ENCODE peak calls at places on chromosomes 3 and 15, in eight cellular contexts. P is endodermal cell, D is HAP-1, X is MG63, I is psoas muscle, S is thoracic aorta, C is brain microvascular endothelial cell, B is GM23248. Y is an unnamed sample.
A peak's percentile ranks its signal among the peaks of the same experiment; 100 is the strongest.

GRCh38 chr15:83871808-83872559 is 218.1 kb downstream of the ADAMTSL3 start:
- DNase-seq in P (no peak), D (no peak), X (peak; percentile 64), I (no peak), S (no peak), C (peak; percentile 63), B (peak; percentile 90), Y (no peak)

GRCh38 chr3:30989266-30989799 is 94.9 kb upstream of the GADL1 start:
- DNase-seq in P (no peak), D (peak; percentile 22), X (no peak), I (no peak), S (no peak), C (no peak), B (no peak), Y (no peak)

GRCh38 chr3:129608087-129608935 is 1.8 kb upstream of the PLXND1 start:
- DNase-seq in P (peak; percentile 85), D (no peak), X (peak; percentile 44), I (no peak), S (no peak), C (peak; percentile 60), B (peak; percentile 48), Y (no peak)

GRCh38 chr3:89955141-89955540 is 847.7 kb downstream of the EPHA3 start:
- DNase-seq in P (peak; percentile 47), D (no peak), X (peak; percentile 1), I (no peak), S (no peak), C (no peak), B (no peak), Y (no peak)

GRCh38 chr3:47010050-47010712 is 30.7 kb downstream of the NBEAL2 start:
- DNase-seq in P (peak; percentile 65), D (no peak), X (no peak), I (no peak), S (no peak), C (no peak), B (no peak), Y (peak; percentile 64)

GRCh38 chr3:132222868-132223538 is 94.2 kb upstream of the ACP3 start:
- DNase-seq in P (no peak), D (peak; percentile 10), X (peak; percentile 8), I (no peak), S (no peak), C (no peak), B (no peak), Y (no peak)

GRCh38 chr15:75452364-75452967 is 976 bp upstream of the SIN3A start:
- DNase-seq in P (peak; percentile 88), D (peak; percentile 94), X (peak; percentile 84), I (peak; percentile 91), S (peak; percentile 64), C (peak; percentile 68), B (peak; percentile 95), Y (peak; percentile 93)

GRCh38 chr15:44035781-44036699 is 159.0 kb downstream of the FRMD5 start:
- DNase-seq in P (no peak), D (no peak), X (no peak), I (no peak), S (no peak), C (no peak), B (peak; percentile 42), Y (no peak)

GRCh38 chr3:107268461-107268860 is 108.8 kb upstream of the CCDC54 start:
- DNase-seq in P (no peak), D (no peak), X (no peak), I (no peak), S (no peak), C (no peak), B (no peak), Y (no peak)

GRCh38 chr3:122008166-122008565 is 13.9 kb downstream of the ILDR1 start:
- DNase-seq in P (peak; percentile 81), D (no peak), X (no peak), I (no peak), S (no peak), C (no peak), B (no peak), Y (no peak)

GRCh38 chr15:26873846-26874245 is 7.0 kb downstream of the GABRA5 start:
- DNase-seq in P (no peak), D (no peak), X (peak; percentile 49), I (no peak), S (no peak), C (no peak), B (peak; percentile 64), Y (no peak)

GRCh38 chr3:64214002-64214696 is 11.1 kb downstream of the PRICKLE2 start:
- DNase-seq in P (no peak), D (no peak), X (peak; percentile 64), I (peak; percentile 77), S (no peak), C (peak; percentile 51), B (peak; percentile 73), Y (peak; percentile 80)

GRCh38 chr15:68464451-68465090 is 32.6 kb upstream of the ITGA11 start:
- DNase-seq in P (no peak), D (no peak), X (peak; percentile 72), I (peak; percentile 66), S (no peak), C (peak; percentile 90), B (peak; percentile 85), Y (no peak)

GRCh38 chr3:197019535-197019934 is 10.1 kb downstream of the MELTF start:
- DNase-seq in P (no peak), D (peak; percentile 4), X (no peak), I (no peak), S (no peak), C (no peak), B (no peak), Y (no peak)

DNA sequence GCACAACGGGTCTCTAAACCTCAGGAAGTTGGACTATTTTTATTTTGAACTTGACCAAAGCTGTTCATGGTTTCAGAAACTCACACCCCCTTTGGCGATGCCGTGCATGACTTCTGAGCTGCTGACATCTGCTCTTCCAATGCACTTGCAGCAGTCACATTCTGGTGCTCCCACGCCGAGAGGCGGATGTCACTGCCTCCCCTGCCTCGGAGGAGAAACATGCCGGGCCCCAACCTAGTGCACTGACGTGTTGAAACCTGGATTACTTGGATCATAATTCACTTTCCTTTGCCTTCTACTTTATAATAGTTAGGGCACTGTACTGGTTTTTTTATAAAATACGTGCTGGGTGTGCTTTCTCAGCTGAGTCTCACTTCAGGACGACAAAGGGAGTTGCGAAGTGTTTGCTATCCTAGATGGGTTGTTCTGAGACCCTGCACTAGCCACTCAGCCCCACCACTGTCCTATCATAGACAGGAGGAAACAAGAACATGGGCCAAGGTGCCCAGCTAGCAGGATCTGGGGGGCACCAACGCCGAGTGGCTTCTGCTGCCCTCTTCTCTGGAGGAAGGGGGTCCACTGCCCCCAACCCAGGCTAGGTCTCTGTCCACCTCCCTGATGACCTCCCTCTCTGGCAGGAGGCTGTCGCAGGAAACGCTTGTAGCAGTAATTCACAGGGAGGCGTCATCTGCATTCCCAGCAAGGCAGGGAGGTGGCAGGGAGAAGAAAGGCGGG is 158.7 kb upstream of the IQSEC1 start:
- DNase-seq in P (no peak), D (no peak), X (no peak), I (no peak), S (no peak), C (no peak), B (no peak), Y (no peak)
- H3K27me3 ChIP-seq in P (no peaks in the 10 kb centered on the region), D (no peaks in the 10 kb centered on the region), X (no peaks in the 10 kb centered on the region), I (no peaks in the 10 kb centered on the region), S (no peaks in the 10 kb centered on the region), C (peaks cover 4% of the 10 kb centered on the region), B (peaks cover 21% of the 10 kb centered on the region), Y (peaks cover 9% of the 10 kb centered on the region)

GRCh38 chr3:186362409-186362757 is 349 bp upstream of the DGKG start:
- DNase-seq in P (no peak), D (no peak), X (no peak), I (no peak), S (no peak), C (no peak), B (no peak), Y (no peak)
- H3K27me3 ChIP-seq in P (peaks cover 80% of the 10 kb centered on the region), D (peaks cover 57% of the 10 kb centered on the region), X (peaks cover 24% of the 10 kb centered on the region), I (no peaks in the 10 kb centered on the region), S (no peaks in the 10 kb centered on the region), C (peaks cover 20% of the 10 kb centered on the region), B (peaks cover 86% of the 10 kb centered on the region), Y (peaks cover 45% of the 10 kb centered on the region)

GRCh38 chr3:124078978-124079911 is 87.3 kb upstream of the ROPN1 start:
- DNase-seq in P (peak; percentile 55), D (peak; percentile 37), X (no peak), I (no peak), S (no peak), C (peak; percentile 14), B (peak; percentile 64), Y (no peak)

GRCh38 chr3:124084398-124084881 is 92.5 kb upstream of the ROPN1 start:
- DNase-seq in P (no peak), D (no peak), X (no peak), I (no peak), S (no peak), C (no peak), B (peak; percentile 20), Y (no peak)

GRCh38 chr3:124079912-124080276 is 88.0 kb upstream of the ROPN1 start:
- DNase-seq in P (no peak), D (no peak), X (no peak), I (no peak), S (no peak), C (no peak), B (no peak), Y (no peak)

GRCh38 chr3:124083990-124084389 is 92.1 kb upstream of the ROPN1 start:
- DNase-seq in P (no peak), D (no peak), X (no peak), I (no peak), S (no peak), C (no peak), B (no peak), Y (no peak)

DNA sequence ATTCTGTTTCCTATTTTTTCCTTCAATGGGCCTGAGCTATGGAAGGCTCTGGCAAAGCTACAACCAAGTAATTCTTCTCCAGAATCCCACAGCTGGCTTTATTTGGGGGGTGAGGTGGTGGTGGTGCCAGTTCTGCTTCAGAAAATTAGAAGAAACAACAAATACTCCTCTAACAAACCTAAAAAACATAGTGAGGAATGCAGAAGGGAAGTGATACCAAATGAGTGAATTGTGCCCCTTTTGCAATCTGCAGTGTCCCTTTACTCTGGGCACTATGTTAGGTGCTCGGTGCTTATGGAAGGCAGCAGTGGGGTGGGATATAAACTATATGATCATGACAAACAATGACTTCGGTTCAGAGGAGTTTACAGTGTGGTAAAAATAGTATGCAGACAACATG is 90.4 kb upstream of the ROPN1 start:
- DNase-seq in P (no peak), D (no peak), X (no peak), I (no peak), S (no peak), C (no peak), B (no peak), Y (no peak)
- H3K27me3 ChIP-seq in P (no peaks in the 10 kb centered on the region), D (peaks cover 6% of the 10 kb centered on the region), X (peaks cover 21% of the 10 kb centered on the region), I (no peaks in the 10 kb centered on the region), S (no peaks in the 10 kb centered on the region), C (no peaks in the 10 kb centered on the region), B (no peaks in the 10 kb centered on the region), Y (no peaks in the 10 kb centered on the region)

DNA sequence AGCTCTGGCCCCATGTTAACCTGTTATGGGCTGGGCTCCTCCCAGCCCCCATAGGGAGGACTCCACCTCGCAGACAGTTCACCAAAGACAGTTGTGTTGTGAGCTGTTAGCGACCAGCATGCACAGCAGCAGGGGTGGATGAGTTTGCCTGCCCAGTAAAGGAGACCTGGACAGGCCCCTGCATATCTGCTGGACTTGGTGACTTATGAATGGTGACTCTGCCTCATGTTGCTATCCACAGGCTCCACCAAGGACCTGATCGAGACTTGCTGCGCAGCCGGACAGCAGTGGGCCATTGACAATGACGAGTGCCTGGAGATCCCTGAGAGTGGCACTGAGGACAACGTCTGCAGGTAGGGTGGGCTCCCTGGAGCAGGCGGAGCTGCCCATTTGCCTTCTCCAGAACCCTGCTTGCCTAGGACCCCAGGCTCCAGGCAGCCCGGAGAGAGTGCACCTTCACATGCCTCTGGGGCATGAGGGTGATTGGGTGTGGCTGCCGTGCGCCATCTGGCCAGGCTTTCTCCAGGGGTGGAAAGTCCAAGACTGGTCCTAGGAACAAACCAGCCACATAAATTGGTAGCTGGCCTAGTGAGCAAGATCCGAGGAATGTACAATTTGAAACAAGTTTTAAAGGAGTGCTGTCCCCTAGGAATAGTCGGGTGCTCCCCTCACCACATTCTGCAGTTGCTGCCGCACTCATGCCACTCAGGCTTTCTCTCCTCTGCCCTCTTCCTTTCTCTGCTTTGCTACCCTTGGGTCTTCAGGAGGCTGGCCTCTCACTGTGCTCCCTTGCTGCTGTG is 59.1 kb downstream of the FBLN2 start:
- DNase-seq in P (no peak), D (no peak), X (no peak), I (no peak), S (no peak), C (no peak), B (peak; percentile 41), Y (no peak)
- H3K27me3 ChIP-seq in P (no peaks in the 10 kb centered on the region), D (peaks cover 6% of the 10 kb centered on the region), X (no peaks in the 10 kb centered on the region), I (no peaks in the 10 kb centered on the region), S (no peaks in the 10 kb centered on the region), C (no peaks in the 10 kb centered on the region), B (no peaks in the 10 kb centered on the region), Y (no peaks in the 10 kb centered on the region)